ENCODE peak calls at places on chromosomes 13 and 19, in ten cellular contexts. N is mesendoderm; A is thoracic aorta; R is right cardiac atrium; Y is brain microvascular endothelial cell; P is uterus; B is Panc1; S is heart right ventricle; Q is CD4-positive, CD25-positive, alpha-beta regulatory T cell; G is adrenal gland. V is an unnamed sample.

GRCh38 chr13:39676315-39676876 is 20.9 kb downstream of the COG6 start:
- DNase-seq in N (peak), A (no peak), R (no peak), Y (peak), P (peak), B (no peak), S (no peak), Q (peak), G (no peak), V (no peak)

GRCh38 chr13:39107484-39108040 is 69.3 kb downstream of the NHLRC3 start:
- DNase-seq in N (no peak), A (no peak), R (no peak), Y (no peak), P (no peak), B (no peak), S (no peak), Q (no peak), G (no peak), V (no peak)

GRCh38 chr13:114025432-114026127 is 51.7 kb upstream of the C13orf46 start:
- DNase-seq in N (no peak), A (no peak), R (peak), Y (peak), P (peak), B (no peak), S (peak), Q (no peak), G (no peak), V (peak)

GRCh38 chr13:75135325-75135825 is 346.6 kb downstream of the TBC1D4 start:
- DNase-seq in N (peak), A (no peak), R (no peak), Y (peak), P (no peak), B (no peak), S (no peak), Q (no peak), G (no peak), V (no peak)

GRCh38 chr13:67075239-67075638 is 154.9 kb downstream of the PCDH9 start:
- DNase-seq in N (no peak), A (no peak), R (no peak), Y (no peak), P (no peak), B (no peak), S (no peak), Q (no peak), G (no peak), V (no peak)

GRCh38 chr19:38206928-38207327 is 17.1 kb downstream of the DPF1 start:
- DNase-seq in N (no peak), A (no peak), R (no peak), Y (no peak), P (no peak), B (no peak), S (no peak), Q (no peak), G (no peak), V (no peak)

GRCh38 chr13:93786846-93787245 is 560.2 kb downstream of the GPC6 start:
- DNase-seq in N (no peak), A (no peak), R (no peak), Y (no peak), P (no peak), B (no peak), S (no peak), Q (no peak), G (no peak), V (no peak)

GRCh38 chr19:18091217-18091608 is 4.5 kb upstream of the IL12RB1 start:
- DNase-seq in N (no peak), A (no peak), R (peak), Y (no peak), P (no peak), B (no peak), S (peak), Q (peak), G (no peak), V (no peak)

GRCh38 chr19:17718988-17719711 is at the start of gene MAP1S:
- DNase-seq in N (peak), A (no peak), R (peak), Y (peak), P (peak), B (peak), S (peak), Q (peak), G (peak), V (peak)

GRCh38 chr19:18279266-18279515 is 2.2 kb downstream of the JUND start:
- DNase-seq in N (no peak), A (no peak), R (no peak), Y (no peak), P (no peak), B (no peak), S (no peak), Q (no peak), G (no peak), V (no peak)

GRCh38 chr19:19386373-19386869 is 19.1 kb upstream of the GATAD2A start:
- DNase-seq in N (no peak), A (no peak), R (no peak), Y (no peak), P (no peak), B (no peak), S (no peak), Q (peak), G (no peak), V (no peak)

GRCh38 chr13:97346561-97347254 is 87.3 kb upstream of the RAP2A start:
- DNase-seq in N (no peak), A (no peak), R (no peak), Y (no peak), P (no peak), B (no peak), S (no peak), Q (no peak), G (no peak), V (no peak)

GRCh38 chr19:50206191-50206590 is 2.8 kb downstream of the MYH14 start:
- DNase-seq in N (no peak), A (no peak), R (no peak), Y (no peak), P (no peak), B (no peak), S (no peak), Q (no peak), G (no peak), V (no peak)

GRCh38 chr13:106532111-106532929 is 3.1 kb downstream of the EFNB2 start:
- DNase-seq in N (peak), A (no peak), R (no peak), Y (peak), P (no peak), B (no peak), S (no peak), Q (no peak), G (peak), V (no peak)

GRCh38 chr19:55088021-55088451 is 12.4 kb downstream of the EPS8L1 start:
- DNase-seq in N (no peak), A (no peak), R (no peak), Y (no peak), P (no peak), B (no peak), S (no peak), Q (no peak), G (no peak), V (no peak)

GRCh38 chr19:9931629-9932028 is 4.7 kb downstream of the OLFM2 start:
- DNase-seq in N (no peak), A (no peak), R (no peak), Y (no peak), P (no peak), B (no peak), S (no peak), Q (no peak), G (no peak), V (no peak)

GRCh38 chr19:55487884-55488687 is at the start of gene SSC5D:
- DNase-seq in N (peak), A (no peak), R (peak), Y (no peak), P (peak), B (no peak), S (peak), Q (no peak), G (peak), V (peak)

GRCh38 chr13:30752201-30752797 is 17.0 kb downstream of the ALOX5AP start:
- DNase-seq in N (no peak), A (no peak), R (peak), Y (peak), P (no peak), B (no peak), S (peak), Q (no peak), G (peak), V (peak)

GRCh38 chr19:58557253-58558065 is 952 bp downstream of the UBE2M start:
- DNase-seq in N (no peak), A (no peak), R (no peak), Y (no peak), P (peak), B (no peak), S (no peak), Q (no peak), G (peak), V (no peak)

DNA sequence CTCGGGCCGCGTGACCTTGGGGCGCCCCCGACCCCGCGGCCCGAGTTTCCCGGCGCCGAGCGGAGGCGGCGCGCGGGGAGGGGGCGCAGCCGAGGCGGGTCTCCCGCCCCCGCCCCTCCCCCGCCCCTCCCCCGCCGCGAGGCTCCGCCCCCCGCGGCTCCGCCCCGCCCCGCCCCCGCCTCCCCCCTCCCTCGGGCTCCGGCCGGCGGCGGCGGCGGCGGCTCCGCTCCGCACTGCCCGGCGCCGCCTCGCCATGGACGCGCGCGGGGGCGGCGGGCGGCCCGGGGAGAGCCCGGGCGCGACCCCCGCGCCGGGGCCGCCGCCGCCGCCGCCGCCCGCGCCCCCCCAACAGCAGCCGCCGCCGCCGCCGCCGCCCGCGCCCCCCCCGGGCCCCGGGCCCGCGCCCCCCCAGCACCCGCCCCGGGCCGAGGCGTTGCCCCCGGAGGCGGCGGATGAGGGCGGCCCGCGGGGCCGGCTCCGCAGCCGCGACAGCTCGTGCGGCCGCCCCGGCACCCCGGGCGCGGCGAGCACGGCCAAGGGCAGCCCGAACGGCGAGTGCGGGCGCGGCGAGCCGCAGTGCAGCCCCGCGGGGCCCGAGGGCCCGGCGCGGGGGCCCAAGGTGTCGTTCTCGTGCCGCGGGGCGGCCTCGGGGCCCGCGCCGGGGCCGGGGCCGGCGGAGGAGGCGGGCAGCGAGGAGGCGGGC is at the start of gene HCN2:
- DNase-seq in N (no peak), A (no peak), R (no peak), Y (no peak), P (no peak), B (no peak), S (peak), Q (no peak), G (no peak), V (no peak)
- H3K4me3 ChIP-seq in N (no peak), A (peak), R (peak), Y (peak), P (no peak), B (peak), S (no peak), Q (no peak), G (no peak), V (peak)

GRCh38 chr19:42423462-42424344 is 3.5 kb downstream of the LIPE start:
- DNase-seq in N (peak), A (peak), R (peak), Y (peak), P (peak), B (no peak), S (peak), Q (peak), G (peak), V (no peak)
- H3K27ac ChIP-seq in N (no peak), A (no peak), R (peak), Y (no peak), P (peak), B (no peak), S (peak), Q (peak), G (peak), V (no peak)

GRCh38 chr19:13189600-13189999 is 39.4 kb downstream of the IER2 start:
- DNase-seq in N (peak), A (no peak), R (no peak), Y (no peak), P (no peak), B (no peak), S (no peak), Q (no peak), G (no peak), V (no peak)
- H3K4me3 ChIP-seq in N (no peak), A (no peak), R (no peak), Y (no peak), P (no peak), B (no peak), S (no peak), Q (no peak), G (no peak), V (no peak)

GRCh38 chr19:1129535-1129934 is 25.7 kb downstream of the GPX4 start:
- DNase-seq in N (no peak), A (no peak), R (peak), Y (no peak), P (no peak), B (no peak), S (no peak), Q (no peak), G (no peak), V (no peak)

GRCh38 chr19:1125601-1126533 is 22.1 kb downstream of the GPX4 start:
- DNase-seq in N (no peak), A (no peak), R (no peak), Y (no peak), P (no peak), B (no peak), S (no peak), Q (no peak), G (no peak), V (no peak)

GRCh38 chr19:1123885-1124677 is 20.3 kb downstream of the GPX4 start:
- DNase-seq in N (no peak), A (no peak), R (peak), Y (no peak), P (no peak), B (no peak), S (no peak), Q (no peak), G (no peak), V (no peak)

GRCh38 chr19:1128111-1128510 is 24.3 kb downstream of the GPX4 start:
- DNase-seq in N (no peak), A (no peak), R (no peak), Y (no peak), P (no peak), B (no peak), S (no peak), Q (no peak), G (no peak), V (no peak)

DNA sequence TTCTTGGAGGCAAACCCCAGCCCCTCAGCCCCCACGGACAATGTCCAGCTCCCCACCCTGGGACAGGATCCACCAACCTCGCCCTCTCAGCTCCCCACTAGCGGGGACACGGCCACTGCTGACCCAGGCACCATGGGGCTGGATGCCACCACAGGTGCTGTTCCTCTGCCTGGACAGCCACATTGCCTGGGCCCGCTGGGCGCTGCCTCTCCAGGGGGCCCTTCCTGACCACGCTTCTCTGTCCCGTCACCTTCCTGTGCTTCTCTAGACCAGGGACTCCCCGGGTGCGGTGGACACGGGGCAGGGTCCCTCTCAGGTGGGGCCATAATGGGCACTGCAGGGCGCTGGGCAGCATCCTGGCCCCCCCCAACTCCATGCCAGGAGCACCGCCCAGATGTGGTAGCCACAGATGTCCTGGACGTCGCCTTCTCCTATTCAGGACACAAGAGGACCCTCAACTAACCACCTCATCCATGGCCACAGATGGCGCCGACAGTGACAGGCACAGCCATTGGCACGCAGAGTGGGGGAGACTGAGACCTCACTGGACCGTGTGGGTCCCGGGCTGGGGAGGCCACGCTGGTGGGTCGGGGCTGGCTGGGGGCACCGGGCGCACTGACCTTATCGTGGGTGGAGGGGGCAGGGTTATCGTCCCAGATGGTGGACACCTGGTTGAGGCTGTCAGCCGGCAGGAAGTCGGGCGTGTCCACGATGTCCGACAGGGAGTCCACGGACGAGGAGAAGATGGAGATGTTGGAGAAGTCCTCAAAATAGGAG is 23.4 kb downstream of the GPX4 start:
- DNase-seq in N (no peak), A (no peak), R (peak), Y (no peak), P (no peak), B (no peak), S (no peak), Q (no peak), G (no peak), V (no peak)
- H3K27ac ChIP-seq in N (no peak), A (peak), R (no peak), Y (no peak), P (no peak), B (no peak), S (no peak), Q (no peak), G (no peak), V (no peak)

DNA sequence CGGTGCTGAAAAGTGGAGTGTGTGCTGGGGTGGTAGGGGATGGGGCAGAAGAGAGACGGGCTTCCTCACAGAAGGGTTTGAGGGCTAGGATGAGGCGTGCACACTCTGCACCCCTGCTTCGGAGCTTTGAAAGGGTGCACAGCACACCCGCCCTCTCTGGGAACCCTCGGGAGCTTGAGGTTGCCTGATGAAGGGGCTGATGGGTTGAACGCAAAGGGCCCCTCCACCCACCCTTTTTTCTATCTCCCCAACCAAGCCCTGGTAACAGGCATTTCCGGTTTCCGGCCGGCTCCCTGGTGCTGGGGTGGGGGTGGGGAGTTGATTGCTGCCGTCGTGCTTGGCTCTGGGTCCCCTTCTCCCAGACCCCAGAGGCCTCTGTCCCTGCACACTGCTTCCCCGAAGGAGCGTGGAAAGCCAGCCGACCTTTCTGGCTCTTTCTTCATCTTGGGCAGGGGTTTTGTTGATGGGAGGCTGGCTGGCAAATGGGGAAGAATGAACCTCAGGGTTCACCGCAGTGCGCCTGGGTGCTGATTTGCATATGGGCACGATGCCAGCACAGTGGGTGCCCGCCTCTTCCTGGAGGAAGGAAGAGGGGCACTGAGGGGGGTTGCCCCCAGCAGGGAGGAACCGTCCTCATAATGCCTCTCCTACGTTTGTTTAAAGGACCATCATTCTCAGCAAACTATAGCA is 29.0 kb downstream of the VAV1 start:
- DNase-seq in N (peak), A (no peak), R (peak), Y (no peak), P (peak), B (no peak), S (peak), Q (peak), G (peak), V (no peak)
- H3K4me3 ChIP-seq in N (no peak), A (peak), R (peak), Y (no peak), P (no peak), B (no peak), S (peak), Q (peak), G (no peak), V (no peak)